ENCODE peak calls at places on chromosomes 11 and 22, in eight cellular contexts. A, O, Z, W, Y, X, H and C are unnamed samples.

GRCh38 chr11:57491371-57492061 is 24.0 kb downstream of the SLC43A1 start:
- DNase-seq in A (no peak), O (peak), Z (peak), W (no peak), Y (no peak), X (no peak), H (no peak), C (peak)

GRCh38 chr22:40954095-40954494 is 2.9 kb downstream of the RBX1 start:
- DNase-seq in A (no peak), O (no peak), Z (no peak), W (no peak), Y (no peak), X (no peak), H (no peak), C (no peak)

GRCh38 chr11:102026217-102026616 is 21.0 kb upstream of the CFAP300 start:
- DNase-seq in A (no peak), O (no peak), Z (no peak), W (no peak), Y (no peak), X (no peak), H (no peak), C (no peak)

GRCh38 chr11:113106507-113106906 is 145.3 kb downstream of the NCAM1 start:
- DNase-seq in A (peak), O (no peak), Z (no peak), W (no peak), Y (no peak), X (no peak), H (no peak), C (no peak)

GRCh38 chr11:27722117-27722844 is 22.0 kb upstream of the BDNF start:
- DNase-seq in A (peak), O (no peak), Z (peak), W (no peak), Y (no peak), X (no peak), H (no peak), C (peak)

GRCh38 chr11:10719616-10720015 is 26.1 kb upstream of the IRAG1 start:
- DNase-seq in A (no peak), O (no peak), Z (no peak), W (no peak), Y (no peak), X (no peak), H (no peak), C (no peak)

GRCh38 chr11:133947298-133947905 is 9.4 kb downstream of the IGSF9B start:
- DNase-seq in A (peak), O (peak), Z (peak), W (no peak), Y (no peak), X (peak), H (no peak), C (no peak)

GRCh38 chr11:72758304-72758689 is 6.1 kb upstream of the ARAP1 start:
- DNase-seq in A (peak), O (no peak), Z (peak), W (no peak), Y (no peak), X (no peak), H (no peak), C (no peak)

GRCh38 chr11:27497284-27497866 is 9.2 kb downstream of the LIN7C start:
- DNase-seq in A (peak), O (no peak), Z (peak), W (no peak), Y (no peak), X (no peak), H (no peak), C (no peak)

GRCh38 chr11:7882860-7883259 is 48.2 kb downstream of the OR10A6 start:
- DNase-seq in A (no peak), O (no peak), Z (peak), W (no peak), Y (no peak), X (no peak), H (no peak), C (no peak)

GRCh38 chr11:36306888-36307287 is 10.8 kb downstream of the PRR5L start:
- DNase-seq in A (peak), O (peak), Z (peak), W (no peak), Y (peak), X (no peak), H (no peak), C (no peak)

GRCh38 chr11:2090172-2091111 is 48.7 kb downstream of the IGF2 start:
- DNase-seq in A (no peak), O (no peak), Z (no peak), W (peak), Y (no peak), X (no peak), H (no peak), C (peak)

GRCh38 chr22:33914699-33915098 is 5.6 kb downstream of the LARGE1 start:
- DNase-seq in A (no peak), O (no peak), Z (no peak), W (no peak), Y (no peak), X (no peak), H (no peak), C (no peak)

GRCh38 chr11:65014146-65014960 is at the start of gene ARL2:
- DNase-seq in A (no peak), O (no peak), Z (peak), W (peak), Y (peak), X (no peak), H (no peak), C (no peak)

GRCh38 chr11:97015327-97015726 is 625.5 kb downstream of the JRKL start:
- DNase-seq in A (no peak), O (no peak), Z (no peak), W (no peak), Y (no peak), X (no peak), H (no peak), C (no peak)

GRCh38 chr22:28900379-28900778 is 17.0 kb downstream of the ZNRF3 start:
- DNase-seq in A (no peak), O (no peak), Z (no peak), W (no peak), Y (no peak), X (no peak), H (no peak), C (no peak)

GRCh38 chr22:28896611-28897010 is 13.2 kb downstream of the ZNRF3 start:
- DNase-seq in A (no peak), O (no peak), Z (no peak), W (no peak), Y (no peak), X (no peak), H (no peak), C (no peak)

GRCh38 chr22:28898233-28898629 is 14.9 kb downstream of the ZNRF3 start:
- DNase-seq in A (no peak), O (no peak), Z (no peak), W (no peak), Y (no peak), X (no peak), H (no peak), C (no peak)

GRCh38 chr22:28902490-28902889 is 19.1 kb downstream of the ZNRF3 start:
- DNase-seq in A (no peak), O (no peak), Z (no peak), W (no peak), Y (no peak), X (no peak), H (no peak), C (no peak)

GRCh38 chr22:28899199-28899853 is 16.0 kb downstream of the ZNRF3 start:
- DNase-seq in A (peak), O (peak), Z (no peak), W (no peak), Y (no peak), X (no peak), H (peak), C (no peak)
- H3K4me3 ChIP-seq in A (no peak), O (no peak), Z (no peak), W (no peak), Y (no peak), X (no peak), H (no peak), C (no peak)

GRCh38 chr11:69295995-69296889 is 2.3 kb downstream of the MYEOV start:
- DNase-seq in A (no peak), O (no peak), Z (peak), W (no peak), Y (peak), X (no peak), H (no peak), C (no peak)

GRCh38 chr11:69296890-69297224 is 2.9 kb downstream of the MYEOV start:
- DNase-seq in A (no peak), O (no peak), Z (no peak), W (no peak), Y (no peak), X (peak), H (no peak), C (no peak)

GRCh38 chr11:69293819-69294505 is at the start of gene MYEOV:
- DNase-seq in A (no peak), O (no peak), Z (peak), W (no peak), Y (no peak), X (no peak), H (no peak), C (no peak)

GRCh38 chr11:69294621-69295078 is 695 bp downstream of the MYEOV start:
- DNase-seq in A (no peak), O (no peak), Z (no peak), W (no peak), Y (no peak), X (no peak), H (no peak), C (no peak)

GRCh38 chr11:69295079-69295994 is 1.4 kb downstream of the MYEOV start:
- DNase-seq in A (no peak), O (no peak), Z (no peak), W (no peak), Y (no peak), X (no peak), H (no peak), C (no peak)
- H3K4me3 ChIP-seq in A (no peak), O (no peak), Z (no peak), W (no peak), Y (no peak), X (no peak), H (no peak), C (no peak)

GRCh38 chr11:14636119-14636518 is 7.5 kb upstream of the PDE3B start:
- DNase-seq in A (no peak), O (no peak), Z (no peak), W (no peak), Y (no peak), X (no peak), H (no peak), C (no peak)

GRCh38 chr11:14638561-14638960 is 5.0 kb upstream of the PDE3B start:
- DNase-seq in A (no peak), O (peak), Z (no peak), W (no peak), Y (no peak), X (no peak), H (no peak), C (no peak)

GRCh38 chr11:14635559-14635958 is 8.0 kb upstream of the PDE3B start:
- DNase-seq in A (no peak), O (no peak), Z (no peak), W (no peak), Y (no peak), X (no peak), H (no peak), C (no peak)

GRCh38 chr11:14634813-14635212 is 8.8 kb upstream of the PDE3B start:
- DNase-seq in A (no peak), O (no peak), Z (no peak), W (no peak), Y (no peak), X (no peak), H (no peak), C (no peak)

DNA sequence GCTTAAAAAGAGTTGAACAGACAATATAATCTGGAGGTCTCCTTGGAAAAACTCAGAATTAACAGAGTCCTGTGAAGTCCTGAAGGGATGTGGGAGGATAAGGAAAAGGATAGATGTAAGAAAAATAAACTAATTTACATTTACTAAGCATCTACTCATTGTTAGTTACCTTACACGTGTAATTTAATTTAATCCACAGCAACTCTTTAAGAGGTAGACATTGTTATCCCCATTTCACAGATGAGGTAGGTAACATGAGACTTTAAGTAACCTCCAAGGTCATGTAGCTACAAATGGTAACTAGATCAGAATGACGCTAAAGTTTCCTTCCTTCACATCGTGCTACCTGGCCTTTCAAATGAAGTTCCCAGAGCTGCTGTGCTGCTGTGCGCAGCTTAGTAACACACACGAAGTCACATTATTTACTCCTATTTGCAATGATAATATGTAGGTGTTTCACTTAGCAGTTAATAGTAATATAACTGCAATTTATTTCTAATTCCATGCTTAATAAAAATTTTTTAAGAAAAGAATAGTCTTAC is 5.7 kb upstream of the PDE3B start:
- DNase-seq in A (no peak), O (no peak), Z (no peak), W (no peak), Y (no peak), X (no peak), H (no peak), C (no peak)
- H3K4me3 ChIP-seq in A (no peak), O (no peak), Z (no peak), W (no peak), Y (no peak), X (no peak), H (no peak), C (no peak)

DNA sequence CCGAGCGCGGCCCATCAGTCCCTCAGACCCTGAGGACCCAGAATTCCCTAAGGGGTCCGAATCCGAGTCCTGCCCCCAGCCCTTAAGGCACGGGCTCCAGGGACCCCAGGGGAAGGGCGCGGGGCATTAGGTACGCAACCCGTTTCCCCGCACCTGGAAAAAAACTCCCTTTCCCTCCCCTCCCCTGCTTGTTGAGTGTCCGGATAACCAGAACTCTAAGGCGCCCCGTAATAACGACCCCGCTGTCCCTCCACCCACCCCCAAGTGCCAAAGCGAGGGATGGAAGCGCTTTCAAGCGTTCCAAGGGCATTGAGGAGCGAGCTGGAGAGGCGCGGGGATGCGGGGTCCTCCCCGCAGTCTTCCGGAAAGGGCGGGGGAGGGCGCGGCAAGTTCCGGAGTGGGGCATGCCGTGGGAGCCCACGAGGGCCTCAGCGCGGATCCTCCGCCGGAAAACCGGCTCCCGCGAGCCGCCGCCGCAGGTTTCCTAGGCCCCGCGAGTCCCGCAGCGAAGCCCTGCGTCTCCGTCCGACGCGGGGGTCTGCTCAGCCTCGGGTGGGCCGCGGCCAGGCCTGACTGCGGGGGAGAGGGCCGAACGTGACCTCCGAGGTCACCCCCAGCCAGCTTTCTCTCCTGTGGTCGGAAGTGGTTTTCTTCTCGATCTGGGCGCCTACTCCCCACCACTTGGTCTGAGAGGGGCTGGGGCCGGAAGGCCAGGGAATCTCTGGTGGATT is 3.9 kb upstream of the CCND1 start:
- DNase-seq in A (no peak), O (no peak), Z (no peak), W (peak), Y (no peak), X (no peak), H (no peak), C (no peak)
- H3K4me3 ChIP-seq in A (peak), O (no peak), Z (peak), W (peak), Y (peak), X (peak), H (peak), C (no peak)

GRCh38 chr11:32328392-32328791 is 106.9 kb downstream of the WT1 start:
- DNase-seq in A (no peak), O (no peak), Z (no peak), W (no peak), Y (no peak), X (no peak), H (no peak), C (no peak)
- H3K4me3 ChIP-seq in A (no peak), O (no peak), Z (no peak), W (no peak), Y (no peak), X (no peak), H (no peak), C (no peak)

GRCh38 chr22:36860821-36861659 is at the start of gene NCF4:
- DNase-seq in A (no peak), O (no peak), Z (no peak), W (no peak), Y (peak), X (peak), H (no peak), C (peak)
- H3K4me3 ChIP-seq in A (no peak), O (no peak), Z (no peak), W (peak), Y (peak), X (peak), H (no peak), C (no peak)

GRCh38 chr22:39215070-39215396 is 29.7 kb downstream of the PDGFB start:
- DNase-seq in A (no peak), O (no peak), Z (no peak), W (peak), Y (no peak), X (no peak), H (no peak), C (no peak)
- H3K4me3 ChIP-seq in A (no peak), O (no peak), Z (no peak), W (no peak), Y (no peak), X (no peak), H (no peak), C (no peak)

DNA sequence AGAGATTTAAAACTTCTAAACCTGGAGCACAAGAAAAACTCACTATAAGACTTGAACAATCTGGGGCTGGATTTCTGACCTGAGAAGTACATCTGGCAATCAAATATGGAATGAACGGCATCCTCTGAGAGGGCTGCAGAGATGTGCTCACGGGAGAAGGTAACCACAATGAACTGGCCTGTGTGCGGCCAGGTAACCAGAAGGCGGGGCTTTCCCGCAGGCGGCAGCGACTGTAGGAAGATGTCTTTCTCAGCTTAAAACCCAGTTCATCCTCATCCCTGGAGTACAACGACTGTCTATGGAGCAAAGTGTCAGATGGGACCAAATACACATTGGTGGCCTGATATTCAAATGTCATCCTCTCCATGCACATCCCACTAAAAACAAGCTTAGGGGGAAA is 24.5 kb downstream of the MICAL3 start:
- DNase-seq in A (no peak), O (no peak), Z (no peak), W (no peak), Y (no peak), X (no peak), H (no peak), C (peak)
- H3K4me3 ChIP-seq in A (peak), O (peak), Z (peak), W (peak), Y (peak), X (peak), H (peak), C (no peak)

DNA sequence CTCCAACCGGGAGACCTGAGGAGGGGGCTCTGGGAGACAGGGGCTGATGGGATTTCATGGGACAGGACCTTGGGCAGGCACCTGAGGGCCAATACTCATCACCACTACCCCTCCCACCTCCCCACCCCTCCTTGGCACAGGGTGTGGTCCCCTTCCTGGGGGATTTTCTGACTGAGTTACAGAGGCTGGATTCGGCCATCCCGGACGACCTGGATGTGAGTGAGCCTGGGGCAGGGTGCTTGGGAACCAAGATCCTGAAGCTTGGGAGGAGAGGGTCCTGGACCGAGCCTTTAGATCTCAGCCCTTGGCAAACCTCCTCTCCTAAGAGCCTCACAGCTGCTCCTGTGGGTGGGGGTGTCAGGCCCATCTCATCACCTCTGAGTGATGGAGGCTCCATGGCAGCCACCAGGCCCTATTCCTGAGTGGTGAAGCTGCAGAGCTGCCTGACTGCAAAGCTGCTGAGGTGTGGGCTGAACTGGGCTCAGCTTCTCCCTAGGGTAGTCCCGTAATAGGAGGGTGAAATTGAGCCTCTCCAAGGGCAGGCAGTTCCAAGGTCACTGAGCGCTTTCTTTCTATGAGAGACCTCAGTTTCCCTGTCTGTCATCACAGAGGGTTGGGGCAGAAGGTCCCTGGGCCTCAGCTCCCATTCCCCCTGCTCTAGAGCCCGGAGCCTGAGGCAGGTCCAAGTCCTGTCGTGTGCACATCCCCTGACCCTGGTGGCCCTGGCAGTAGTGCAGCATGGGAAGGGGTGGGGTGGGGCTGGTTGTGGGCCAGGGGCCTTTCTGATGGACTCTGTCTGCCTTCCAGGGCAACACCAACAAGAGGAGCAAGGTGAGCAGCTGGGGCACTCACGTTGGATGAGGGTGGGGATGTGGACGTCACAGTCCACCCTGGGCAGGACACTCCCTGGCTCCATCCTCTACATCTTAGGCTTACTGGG is 6.5 kb downstream of the RGL4 start:
- DNase-seq in A (no peak), O (no peak), Z (no peak), W (no peak), Y (no peak), X (no peak), H (no peak), C (no peak)
- H3K4me3 ChIP-seq in A (no peak), O (peak), Z (no peak), W (no peak), Y (no peak), X (no peak), H (no peak), C (no peak)